ENCODE peak calls at places on chromosomes 3 and 15, in six cellular contexts. F is HCT116, K is A549, W is GM23338, Y is endothelial cell of umbilical vein, R is upper lobe of right lung. M is an unnamed sample.
A peak's percentile ranks its signal among the peaks of the same experiment; 100 is the strongest.

GRCh38 chr3:120093923-120094775 is at the start of gene GSK3B:
- DNase-seq in Y (peak; percentile 100), W (no peak), K (peak; percentile 37), F (peak; percentile 99), R (peak; percentile 99), M (peak; percentile 72)

GRCh38 chr15:100775581-100776185 is 103.9 kb upstream of the ALDH1A3 start:
- DNase-seq in R (peak; percentile 41), F (no peak), K (no peak), W (no peak), Y (no peak), M (no peak)

GRCh38 chr3:5202267-5202666 is 14.8 kb downstream of the EDEM1 start:
- DNase-seq in Y (no peak), R (no peak), W (no peak), K (no peak), F (no peak), M (no peak)

GRCh38 chr3:31908391-31909097 is 72.5 kb downstream of the OSBPL10 start:
- DNase-seq in F (peak; percentile 7), K (peak; percentile 14), Y (peak; percentile 74), R (no peak), W (no peak), M (no peak)

GRCh38 chr15:89797678-89798201 is 16.9 kb downstream of the ANPEP start:
- DNase-seq in F (no peak), W (no peak), Y (no peak), K (no peak), R (no peak), M (no peak)

GRCh38 chr15:67175643-67176071 is 78.8 kb downstream of the AAGAB start:
- DNase-seq in W (no peak), R (no peak), Y (peak; percentile 54), F (no peak), K (no peak), M (no peak)

GRCh38 chr3:194582196-194582905 is 50.9 kb downstream of the TMEM44 start:
- DNase-seq in K (no peak), Y (no peak), F (no peak), R (no peak), W (peak; percentile 39), M (no peak)

GRCh38 chr3:10602769-10603768 is 97.7 kb upstream of the ATP2B2 start:
- DNase-seq in W (no peak), R (no peak), Y (no peak), K (no peak), F (no peak), M (no peak)

GRCh38 chr3:128710816-128711433 is 15.1 kb upstream of the RAB7A start:
- DNase-seq in R (no peak), Y (no peak), W (no peak), K (no peak), F (no peak), M (no peak)

GRCh38 chr3:166013073-166013679 is 176.0 kb upstream of the BCHE start:
- DNase-seq in W (peak; percentile 65), K (peak; percentile 3), R (no peak), Y (peak; percentile 32), F (peak; percentile 23), M (peak; percentile 49)

GRCh38 chr3:57281710-57282109 is 10.8 kb downstream of the ASB14 start:
- DNase-seq in R (no peak), F (no peak), W (no peak), K (no peak), Y (no peak), M (peak; percentile 28)

GRCh38 chr3:113097821-113098516 is 107.2 kb downstream of the GTPBP8 start:
- DNase-seq in F (peak; percentile 80), W (no peak), R (no peak), K (peak; percentile 55), Y (no peak), M (peak; percentile 87)

GRCh38 chr3:56787784-56788256 is 13.9 kb downstream of the ARHGEF3 start:
- DNase-seq in W (no peak), K (no peak), R (no peak), Y (no peak), F (no peak), M (no peak)

GRCh38 chr3:171092467-171092911 is 66.0 kb upstream of the SLC2A2 start:
- DNase-seq in Y (no peak), K (no peak), F (no peak), W (no peak), R (no peak), M (no peak)

GRCh38 chr15:35142578-35142977 is 57.5 kb upstream of the NANOGP8 start:
- DNase-seq in W (no peak), Y (no peak), K (no peak), F (no peak), R (no peak), M (no peak)

GRCh38 chr3:39315420-39315819 is 14.1 kb upstream of the CCR8 start:
- DNase-seq in R (no peak), W (no peak), F (no peak), Y (no peak), K (no peak), M (no peak)

GRCh38 chr3:157475921-157476395 is 27.3 kb downstream of the VEPH1 start:
- DNase-seq in F (no peak), R (no peak), Y (peak; percentile 46), K (no peak), W (no peak), M (peak; percentile 67)

GRCh38 chr3:87503901-87504498 is 227.6 kb upstream of the POU1F1 start:
- DNase-seq in W (peak; percentile 83), R (no peak), Y (peak; percentile 85), K (peak; percentile 68), F (peak; percentile 75), M (peak; percentile 74)

GRCh38 chr15:67967871-67968423 is 86.2 kb upstream of the PIAS1 start:
- DNase-seq in Y (peak; percentile 39), F (no peak), W (peak; percentile 91), K (no peak), R (peak; percentile 93), M (peak; percentile 35)

GRCh38 chr3:99396651-99397050 is 241.7 kb upstream of the COL8A1 start:
- DNase-seq in F (no peak), Y (no peak), K (no peak), R (no peak), W (no peak), M (no peak)

GRCh38 chr15:69417581-69417980 is 3.4 kb downstream of the KIF23 start:
- DNase-seq in K (no peak), Y (no peak), F (no peak), R (no peak), W (no peak), M (no peak)

GRCh38 chr15:58676766-58677165 is 72.7 kb downstream of the ADAM10 start:
- DNase-seq in F (no peak), K (no peak), R (no peak), W (no peak), Y (no peak), M (no peak)

GRCh38 chr3:71423151-71423906 is 160.2 kb downstream of the FOXP1 start:
- DNase-seq in W (no peak), F (no peak), Y (peak; percentile 58), K (peak; percentile 15), R (no peak), M (no peak)

GRCh38 chr3:111636506-111636905 is 41.4 kb upstream of the ZBED2 start:
- DNase-seq in Y (no peak), K (no peak), W (no peak), F (no peak), R (no peak), M (no peak)

GRCh38 chr3:10511809-10512494 is 6.6 kb upstream of the ATP2B2 start:
- DNase-seq in K (no peak), R (no peak), Y (no peak), W (peak; percentile 24), F (no peak), M (peak; percentile 66)

GRCh38 chr15:75452364-75452967 is 976 bp upstream of the SIN3A start:
- DNase-seq in R (peak; percentile 91), F (peak; percentile 62), K (peak; percentile 88), Y (peak; percentile 76), W (peak; percentile 89), M (peak; percentile 68)
- H3K4me3 ChIP-seq in R (peak overlapping the region; percentile 94), F (peak overlapping the region; percentile 79), K (peak overlapping the region; percentile 58), Y (peak overlapping the region; percentile 58), W (peak overlapping the region; percentile 86), M (peak overlapping the region; percentile 66)

GRCh38 chr3:139219463-139219862 is 124.4 kb upstream of the MRPS22 start:
- DNase-seq in Y (no peak), R (no peak), K (no peak), W (no peak), F (no peak), M (no peak)

GRCh38 chr3:139213936-139214335 is 129.9 kb upstream of the MRPS22 start:
- DNase-seq in Y (no peak), R (no peak), W (no peak), F (no peak), K (no peak), M (no peak)

GRCh38 chr3:139218046-139218445 is 125.8 kb upstream of the MRPS22 start:
- DNase-seq in R (no peak), F (no peak), W (no peak), K (no peak), Y (no peak), M (no peak)

GRCh38 chr3:139216958-139217357 is 126.9 kb upstream of the MRPS22 start:
- DNase-seq in K (no peak), W (no peak), R (no peak), Y (no peak), F (no peak), M (no peak)

DNA sequence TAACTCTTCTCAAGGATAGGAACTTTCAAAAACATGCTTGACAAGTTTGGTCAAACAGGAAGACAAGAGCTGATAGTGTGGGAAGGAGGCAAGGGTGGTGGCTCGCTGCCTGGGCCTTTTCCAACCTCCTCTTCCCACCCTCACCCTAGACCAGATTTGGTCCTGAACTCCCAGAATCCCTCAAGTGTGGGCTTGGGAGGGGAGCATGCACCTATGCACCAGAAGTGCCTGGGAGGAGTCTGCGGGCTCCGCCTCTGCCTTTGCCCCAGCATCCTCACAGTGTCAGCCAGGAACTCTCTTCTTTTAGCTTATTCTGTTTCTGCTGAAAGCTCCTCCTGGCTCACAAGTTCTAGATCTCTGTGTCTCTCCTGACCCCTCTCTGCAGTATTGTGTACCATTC is 126.2 kb upstream of the MRPS22 start:
- DNase-seq in K (no peak), Y (no peak), R (no peak), W (no peak), F (no peak), M (no peak)
- H3K27ac ChIP-seq in K (no peak overlapping the region), Y (no peak overlapping the region), R (no peak overlapping the region), W (no peak overlapping the region), F (no peak overlapping the region), M (no peak overlapping the region)

GRCh38 chr3:151567477-151567876 is 106.6 kb upstream of the IGSF10 start:
- DNase-seq in K (no peak), W (peak; percentile 21), Y (no peak), F (no peak), R (no peak), M (no peak)
- H3K4me3 ChIP-seq in K (no peak overlapping the region), W (no peak overlapping the region), Y (no peak overlapping the region), F (no peak overlapping the region), R (no peak overlapping the region), M (no peak overlapping the region)

GRCh38 chr3:118525096-118525495 is 509.6 kb downstream of the IGSF11 start:
- DNase-seq in W (no peak), Y (no peak), R (no peak), K (no peak), F (no peak), M (no peak)

GRCh38 chr3:118527527-118528044 is 507.1 kb downstream of the IGSF11 start:
- DNase-seq in W (no peak), F (no peak), K (no peak), Y (no peak), R (no peak), M (no peak)

GRCh38 chr3:118530350-118530922 is 504.2 kb downstream of the IGSF11 start:
- DNase-seq in R (no peak), W (no peak), K (no peak), F (no peak), Y (no peak), M (no peak)

GRCh38 chr3:118526758-118527526 is 507.7 kb downstream of the IGSF11 start:
- DNase-seq in W (no peak), K (no peak), F (no peak), Y (no peak), R (no peak), M (no peak)

GRCh38 chr3:118529554-118529953 is 505.1 kb downstream of the IGSF11 start:
- DNase-seq in W (no peak), R (no peak), F (no peak), Y (no peak), K (no peak), M (no peak)
- H3K27ac ChIP-seq in W (no peak overlapping the region), R (no peak overlapping the region), F (no peak overlapping the region), Y (no peak overlapping the region), K (no peak overlapping the region), M (no peak overlapping the region)